ENCODE peak calls at places on chromosomes 16 and 17, in ten cellular contexts. Z is transverse colon, L is left ventricle myocardium inferior, O is IMR-90, C is spleen, S is pancreas, B is PC-9, G is neural progenitor cell, H is MM.1S, Q is heart right ventricle. T is an unnamed sample. For H3K4me1, the result is how much of the 10 kb centered on the place peaks cover.

GRCh38 chr16:46871587-46871986 is 12.6 kb upstream of the GPT2 start:
- DNase-seq in H (no peak), G (no peak), C (peak), L (no peak), O (no peak), S (no peak), B (no peak), Q (no peak), Z (no peak), T (no peak)

GRCh38 chr17:5758651-5759050 is 174.3 kb upstream of the NLRP1 start:
- DNase-seq in H (peak), C (no peak), S (no peak), G (peak), Z (no peak), B (no peak), O (peak), L (no peak), Q (no peak), T (no peak)

GRCh38 chr17:76078859-76079576 is at the start of gene ZACN:
- DNase-seq in Z (no peak), H (no peak), C (no peak), G (no peak), O (no peak), S (no peak), B (no peak), Q (no peak), L (no peak), T (no peak)

GRCh38 chr17:74123350-74123749 is 80.1 kb upstream of the RPL38 start:
- DNase-seq in H (no peak), Q (no peak), L (no peak), G (no peak), Z (no peak), B (no peak), C (no peak), S (no peak), O (no peak), T (no peak)

GRCh38 chr17:59219370-59219769 is 941 bp upstream of the GDPD1 start:
- DNase-seq in O (no peak), Q (no peak), L (no peak), S (no peak), G (no peak), B (no peak), C (no peak), Z (no peak), H (no peak), T (no peak)

GRCh38 chr17:59572301-59572924 is 7.0 kb downstream of the DHX40 start:
- DNase-seq in B (no peak), C (no peak), L (no peak), G (no peak), O (peak), Q (no peak), Z (no peak), S (no peak), H (no peak), T (no peak)

GRCh38 chr16:19384656-19385055 is 33.0 kb upstream of the TMC5 start:
- DNase-seq in O (no peak), B (peak), Z (peak), C (no peak), S (peak), H (peak), Q (no peak), L (no peak), G (no peak), T (no peak)

GRCh38 chr16:19666451-19666850 is 51.6 kb downstream of the KNOP1 start:
- DNase-seq in G (no peak), B (no peak), H (no peak), C (no peak), S (no peak), L (peak), O (no peak), Q (peak), Z (no peak), T (no peak)

GRCh38 chr17:71535311-71535710 is 585.5 kb upstream of the SOX9 start:
- DNase-seq in B (no peak), Z (no peak), G (no peak), C (no peak), H (no peak), L (no peak), S (no peak), Q (no peak), O (no peak), T (no peak)

GRCh38 chr17:55433629-55434422 is 12.2 kb upstream of the MMD start:
- DNase-seq in Z (peak), B (peak), C (no peak), Q (no peak), O (peak), L (no peak), H (no peak), S (no peak), G (no peak), T (peak)

GRCh38 chr17:17495448-17496188 is 577 bp downstream of the RASD1 start:
- DNase-seq in S (peak), H (no peak), Z (peak), O (peak), G (peak), L (no peak), Q (peak), C (peak), B (no peak), T (no peak)

GRCh38 chr17:68057531-68057952 is 22.0 kb downstream of the KPNA2 start:
- DNase-seq in O (peak), G (no peak), B (peak), Q (no peak), C (no peak), Z (peak), H (peak), L (no peak), S (no peak), T (no peak)

GRCh38 chr17:40373324-40373723 is 8.8 kb upstream of the GJD3 start:
- DNase-seq in B (no peak), S (no peak), O (peak), G (no peak), L (no peak), C (no peak), Q (no peak), H (no peak), Z (no peak), T (no peak)

GRCh38 chr17:39365252-39365651 is 36.2 kb downstream of the FBXL20 start:
- DNase-seq in C (no peak), S (no peak), B (no peak), Q (no peak), Z (no peak), O (peak), H (no peak), L (no peak), G (no peak), T (no peak)

GRCh38 chr16:79599837-79600635 is 501 bp downstream of the MAF start:
- DNase-seq in B (no peak), O (no peak), S (peak), Q (peak), H (peak), Z (no peak), G (peak), L (peak), C (peak), T (peak)

GRCh38 chr17:61361084-61361483 is 38.6 kb upstream of the TBX2 start:
- DNase-seq in L (no peak), H (no peak), O (peak), C (no peak), Z (no peak), B (no peak), S (no peak), G (no peak), Q (no peak), T (no peak)

GRCh38 chr17:7840875-7841274 is 6.9 kb downstream of the KDM6B start:
- DNase-seq in H (no peak), Z (no peak), G (no peak), L (no peak), B (no peak), Q (no peak), S (no peak), C (no peak), O (no peak), T (no peak)

GRCh38 chr17:16322636-16323035 is 30.6 kb downstream of the CENPV start:
- DNase-seq in Q (no peak), O (peak), G (no peak), C (no peak), Z (no peak), H (no peak), B (no peak), L (no peak), S (no peak), T (peak)

GRCh38 chr16:28309811-28310311 is 17.5 kb downstream of the SBK1 start:
- DNase-seq in Z (peak), B (no peak), G (no peak), H (no peak), S (no peak), O (no peak), C (peak), L (peak), Q (peak), T (no peak)

GRCh38 chr16:47873434-47873833 is 282.4 kb downstream of the ABCC12 start:
- DNase-seq in H (no peak), Q (no peak), Z (no peak), B (no peak), S (no peak), C (no peak), O (no peak), L (no peak), G (no peak), T (no peak)

GRCh38 chr17:49525831-49526741 is 31.0 kb downstream of the NGFR start:
- DNase-seq in O (no peak), B (no peak), H (no peak), L (peak), G (no peak), S (no peak), C (peak), Q (peak), Z (no peak), T (no peak)

GRCh38 chr17:50599606-50600005 is 35.1 kb upstream of the ABCC3 start:
- DNase-seq in S (no peak), L (no peak), Z (no peak), G (no peak), B (no peak), O (no peak), Q (no peak), C (no peak), H (no peak), T (no peak)

GRCh38 chr16:65312071-65312470 is 190.2 kb upstream of the CDH11 start:
- DNase-seq in L (no peak), C (no peak), O (peak), H (no peak), G (no peak), S (no peak), Z (no peak), B (no peak), Q (no peak), T (no peak)
- H3K4me1 ChIP-seq in L (under half), C (under half), O (under half), H (under half), G (under half), S (under half), Z (under half), B (under half), Q (under half), T (under half)

GRCh38 chr17:33940769-33941168 is 314.3 kb upstream of the CCL2 start:
- DNase-seq in L (peak), B (no peak), Z (no peak), G (no peak), O (no peak), S (no peak), H (no peak), Q (peak), C (no peak), T (no peak)
- H3K4me1 ChIP-seq in L (under half), B (under half), Z (under half), G (under half), O (under half), S (under half), H (under half), Q (under half), C (under half), T (under half)

GRCh38 chr17:2192367-2193028 is 111.1 kb downstream of the SMG6 start:
- DNase-seq in Q (no peak), C (peak), B (peak), S (no peak), G (no peak), L (no peak), O (peak), Z (peak), H (no peak), T (peak)
- H3K4me1 ChIP-seq in Q (half or more), C (under half), B (half or more), S (under half), G (under half), L (half or more), O (under half), Z (under half), H (under half), T (half or more)

GRCh38 chr17:77886387-77886728 is 72.1 kb upstream of the TNRC6C start:
- DNase-seq in S (no peak), B (no peak), C (peak), L (peak), O (no peak), Z (no peak), G (no peak), H (no peak), Q (peak), T (no peak)

GRCh38 chr17:77885678-77886386 is 72.7 kb upstream of the TNRC6C start:
- DNase-seq in C (no peak), H (no peak), G (no peak), Q (no peak), Z (no peak), O (no peak), B (no peak), S (no peak), L (no peak), T (no peak)

GRCh38 chr17:77883213-77883650 is 75.3 kb upstream of the TNRC6C start:
- DNase-seq in Q (peak), H (no peak), C (peak), Z (no peak), S (no peak), G (no peak), B (no peak), L (no peak), O (no peak), T (no peak)

GRCh38 chr17:77884019-77884418 is 74.5 kb upstream of the TNRC6C start:
- DNase-seq in Q (peak), Z (no peak), L (no peak), G (peak), B (no peak), C (peak), O (peak), H (no peak), S (peak), T (no peak)

GRCh38 chr17:77884967-77885641 is 73.4 kb upstream of the TNRC6C start:
- DNase-seq in G (no peak), Z (no peak), H (no peak), Q (no peak), O (no peak), S (no peak), B (no peak), L (no peak), C (peak), T (no peak)
- H3K4me1 ChIP-seq in G (under half), Z (under half), H (under half), Q (half or more), O (under half), S (under half), B (under half), L (half or more), C (half or more), T (under half)

T was measured in SJSA1.